ENCODE peak calls at places on chromosome 17, in nine cellular contexts. K is fibroblast of villous mesenchyme, V is HCT116, N is fibroblast of pulmonary artery, H is choroid plexus epithelial cell, A is lower lobe of right lung, Z is mammary epithelial cell, E is IMR-90, W is GM13976. S is an unnamed sample.

GRCh38 chr17:58279736-58280479 is 827 bp downstream of the MPO start:
- DNase-seq in K (no peak), V (no peak), N (no peak), H (no peak), A (peak), Z (no peak), E (no peak), W (peak), S (no peak)

GRCh38 chr17:14859521-14859920 is 405.6 kb downstream of the PMP22 start:
- DNase-seq in K (peak), V (no peak), N (no peak), H (peak), A (no peak), Z (no peak), E (peak), W (no peak), S (no peak)

GRCh38 chr17:48127371-48128051 is 19.9 kb downstream of the SNX11 start:
- DNase-seq in K (no peak), V (peak), N (peak), H (no peak), A (no peak), Z (peak), E (no peak), W (peak), S (peak)

GRCh38 chr17:51147641-51148040 is 5.7 kb upstream of the NME1 start:
- DNase-seq in K (peak), V (no peak), N (no peak), H (no peak), A (no peak), Z (peak), E (peak), W (no peak), S (no peak)

GRCh38 chr17:80663783-80664206 is 119.2 kb downstream of the RPTOR start:
- DNase-seq in K (peak), V (no peak), N (peak), H (no peak), A (peak), Z (no peak), E (peak), W (no peak), S (no peak)

GRCh38 chr17:78924481-78925151 is 571 bp downstream of the TIMP2 start:
- DNase-seq in K (no peak), V (no peak), N (no peak), H (no peak), A (no peak), Z (no peak), E (no peak), W (no peak), S (no peak)

GRCh38 chr17:58107306-58107705 is 24.1 kb downstream of the DYNLL2 start:
- DNase-seq in K (no peak), V (no peak), N (no peak), H (no peak), A (no peak), Z (no peak), E (no peak), W (no peak), S (no peak)

GRCh38 chr17:81400154-81400938 is 5.1 kb downstream of the BAHCC1 start:
- DNase-seq in K (peak), V (no peak), N (peak), H (peak), A (peak), Z (peak), E (peak), W (no peak), S (no peak)

GRCh38 chr17:82859431-82860403 is 19.9 kb upstream of the ZNF750 start:
- DNase-seq in K (peak), V (peak), N (peak), H (peak), A (peak), Z (no peak), E (peak), W (peak), S (peak)

GRCh38 chr17:31144427-31144826 is 49.6 kb downstream of the NF1 start:
- DNase-seq in K (no peak), V (no peak), N (no peak), H (no peak), A (no peak), Z (no peak), E (no peak), W (no peak), S (no peak)

GRCh38 chr17:31320791-31321190 is 631 bp downstream of the EVI2A start:
- DNase-seq in K (peak), V (no peak), N (peak), H (peak), A (no peak), Z (no peak), E (peak), W (no peak), S (no peak)

GRCh38 chr17:34581446-34582184 is 2.2 kb downstream of the TMEM132E start:
- DNase-seq in K (no peak), V (no peak), N (no peak), H (no peak), A (no peak), Z (no peak), E (no peak), W (no peak), S (no peak)

GRCh38 chr17:58271532-58271931 is 9.2 kb downstream of the MPO start:
- DNase-seq in K (no peak), V (no peak), N (no peak), H (no peak), A (no peak), Z (no peak), E (no peak), W (no peak), S (no peak)

GRCh38 chr17:49987681-49988441 is 7.2 kb downstream of the DLX3 start:
- DNase-seq in K (no peak), V (no peak), N (no peak), H (no peak), A (no peak), Z (peak), E (no peak), W (no peak), S (no peak)

GRCh38 chr17:61411944-61412859 is 12.6 kb downstream of the TBX2 start:
- DNase-seq in K (peak), V (peak), N (peak), H (peak), A (peak), Z (peak), E (peak), W (peak), S (peak)

GRCh38 chr17:63519972-63520882 is 2.9 kb upstream of the KCNH6 start:
- DNase-seq in K (no peak), V (no peak), N (no peak), H (no peak), A (no peak), Z (no peak), E (no peak), W (no peak), S (no peak)

GRCh38 chr17:51079049-51079448 is 41.6 kb downstream of the SPAG9 start:
- DNase-seq in K (no peak), V (no peak), N (peak), H (peak), A (no peak), Z (peak), E (peak), W (no peak), S (no peak)

GRCh38 chr17:67248291-67248690 is 3.3 kb upstream of the HELZ start:
- DNase-seq in K (no peak), V (no peak), N (no peak), H (no peak), A (no peak), Z (peak), E (no peak), W (no peak), S (no peak)

GRCh38 chr17:40415390-40415789 is 2.3 kb downstream of the TOP2A start:
- DNase-seq in K (peak), V (no peak), N (peak), H (peak), A (no peak), Z (peak), E (peak), W (peak), S (peak)

GRCh38 chr17:39605492-39606433 is 2.0 kb downstream of the NEUROD2 start:
- DNase-seq in K (no peak), V (no peak), N (no peak), H (no peak), A (no peak), Z (peak), E (no peak), W (no peak), S (no peak)

GRCh38 chr17:7857724-7858486 is at the start of gene CYB5D1:
- DNase-seq in K (peak), V (peak), N (peak), H (peak), A (peak), Z (peak), E (peak), W (peak), S (peak)

GRCh38 chr17:7856840-7857723 is at the start of gene NAA38:
- DNase-seq in K (peak), V (peak), N (peak), H (peak), A (peak), Z (peak), E (peak), W (peak), S (peak)

GRCh38 chr17:7856081-7856791 is 1.1 kb downstream of the NAA38 start:
- DNase-seq in K (no peak), V (no peak), N (peak), H (peak), A (peak), Z (no peak), E (no peak), W (no peak), S (no peak)

GRCh38 chr17:7859028-7859427 is 1.2 kb downstream of the CYB5D1 start:
- DNase-seq in K (no peak), V (no peak), N (no peak), H (no peak), A (no peak), Z (no peak), E (no peak), W (no peak), S (no peak)

DNA sequence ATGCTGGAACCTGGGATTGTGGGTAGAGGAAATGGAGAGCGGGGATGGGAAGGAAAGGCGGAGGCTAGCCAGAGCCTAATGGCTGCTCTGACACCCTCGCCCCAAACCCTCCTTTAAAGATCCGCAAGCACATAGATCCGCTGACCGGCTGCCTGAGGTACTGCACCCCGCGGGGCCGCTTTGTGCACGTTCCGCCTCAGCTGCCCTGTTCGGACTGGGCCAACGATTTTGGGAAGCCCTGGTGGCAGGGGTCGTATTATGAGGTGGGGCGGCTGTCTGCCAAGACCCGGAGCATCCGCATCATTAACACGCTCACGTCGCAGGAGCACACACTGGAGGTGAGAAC is 657 bp downstream of the CYB5D1 start:
- DNase-seq in K (peak), V (no peak), N (peak), H (peak), A (peak), Z (no peak), E (peak), W (no peak), S (peak)
- TF ChIP-seq CTCF in K (peak), V (peak), N (peak), H (peak), A (peak), Z (peak), E (peak), W (peak), S (peak)

GRCh38 chr17:75476274-75476673 is 19.8 kb downstream of the TMEM94 start:
- DNase-seq in K (peak), V (no peak), N (peak), H (peak), A (no peak), Z (no peak), E (peak), W (no peak), S (no peak)

GRCh38 chr17:75475851-75476250 is 19.4 kb downstream of the TMEM94 start:
- DNase-seq in K (no peak), V (no peak), N (peak), H (no peak), A (no peak), Z (no peak), E (peak), W (no peak), S (no peak)

GRCh38 chr17:75478508-75478907 is 22.1 kb downstream of the TMEM94 start:
- DNase-seq in K (peak), V (no peak), N (no peak), H (peak), A (no peak), Z (no peak), E (peak), W (no peak), S (no peak)

GRCh38 chr17:75476752-75477492 is 20.5 kb downstream of the TMEM94 start:
- DNase-seq in K (no peak), V (no peak), N (no peak), H (no peak), A (no peak), Z (no peak), E (no peak), W (no peak), S (no peak)

GRCh38 chr17:75477493-75477862 is 21.0 kb downstream of the TMEM94 start:
- DNase-seq in K (no peak), V (no peak), N (no peak), H (no peak), A (no peak), Z (no peak), E (no peak), W (no peak), S (no peak)
- TF ChIP-seq CTCF in K (no peak), V (no peak), N (no peak), H (no peak), A (no peak), Z (no peak), E (no peak), W (no peak), S (no peak)

GRCh38 chr17:13813347-13814240 is 211.9 kb upstream of the HS3ST3A1 start:
- DNase-seq in K (peak), V (no peak), N (peak), H (no peak), A (no peak), Z (no peak), E (no peak), W (no peak), S (no peak)
- TF ChIP-seq CTCF in K (no peak), V (no peak), N (no peak), H (no peak), A (no peak), Z (no peak), E (no peak), W (no peak), S (no peak)

DNA sequence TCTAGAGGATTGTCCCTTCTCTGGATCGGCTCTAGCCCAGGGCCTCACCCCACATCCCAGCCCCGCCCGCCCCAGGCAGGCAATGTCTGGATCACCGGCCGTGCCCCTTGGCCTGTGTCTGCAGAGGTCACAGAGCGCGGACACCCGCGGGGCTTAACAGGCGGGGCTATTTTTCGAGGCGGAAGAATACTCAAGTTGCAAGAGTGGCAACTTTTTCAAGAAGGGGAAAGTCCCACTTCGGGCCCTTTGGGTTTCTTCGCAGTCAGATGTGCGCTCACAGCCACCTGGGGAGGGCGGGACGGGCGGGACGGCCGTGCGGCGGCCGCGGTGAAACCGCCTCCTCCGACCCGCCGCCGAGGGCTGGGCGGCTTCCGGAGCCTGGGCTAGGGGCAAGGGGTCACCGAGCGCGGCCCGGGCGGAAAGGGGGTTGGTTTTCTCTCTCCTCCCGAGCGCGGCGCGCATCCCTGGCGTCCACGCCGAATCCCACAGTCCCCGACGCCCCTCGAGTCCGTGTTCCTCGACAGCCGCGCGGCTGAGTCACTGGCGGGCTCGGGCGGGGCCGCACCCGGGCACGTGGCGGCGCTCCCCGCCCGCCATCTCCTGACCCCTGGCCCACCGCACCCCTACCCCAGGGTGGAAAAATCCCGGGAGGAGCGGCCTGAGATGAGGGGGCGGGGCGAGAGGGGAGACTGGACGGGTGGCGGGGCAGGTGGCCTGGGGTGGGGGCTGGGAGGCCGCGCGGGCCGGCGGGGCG is 1.2 kb upstream of the PFN1 start:
- DNase-seq in K (peak), V (peak), N (peak), H (peak), A (peak), Z (peak), E (peak), W (peak), S (peak)
- TF ChIP-seq CTCF in K (no peak), V (no peak), N (no peak), H (no peak), A (no peak), Z (no peak), E (no peak), W (no peak), S (no peak)

GRCh38 chr17:77822302-77823030 is 136.0 kb upstream of the TNRC6C start:
- DNase-seq in K (no peak), V (no peak), N (peak), H (no peak), A (peak), Z (no peak), E (no peak), W (no peak), S (no peak)

GRCh38 chr17:77824102-77824779 is 134.3 kb upstream of the TNRC6C start:
- DNase-seq in K (no peak), V (no peak), N (no peak), H (no peak), A (peak), Z (no peak), E (no peak), W (no peak), S (no peak)

GRCh38 chr17:77817953-77818352 is 140.6 kb upstream of the TNRC6C start:
- DNase-seq in K (no peak), V (no peak), N (no peak), H (no peak), A (no peak), Z (no peak), E (no peak), W (no peak), S (no peak)

GRCh38 chr17:77819497-77819896 is 139.0 kb upstream of the TNRC6C start:
- DNase-seq in K (no peak), V (no peak), N (no peak), H (no peak), A (no peak), Z (no peak), E (no peak), W (no peak), S (no peak)

DNA sequence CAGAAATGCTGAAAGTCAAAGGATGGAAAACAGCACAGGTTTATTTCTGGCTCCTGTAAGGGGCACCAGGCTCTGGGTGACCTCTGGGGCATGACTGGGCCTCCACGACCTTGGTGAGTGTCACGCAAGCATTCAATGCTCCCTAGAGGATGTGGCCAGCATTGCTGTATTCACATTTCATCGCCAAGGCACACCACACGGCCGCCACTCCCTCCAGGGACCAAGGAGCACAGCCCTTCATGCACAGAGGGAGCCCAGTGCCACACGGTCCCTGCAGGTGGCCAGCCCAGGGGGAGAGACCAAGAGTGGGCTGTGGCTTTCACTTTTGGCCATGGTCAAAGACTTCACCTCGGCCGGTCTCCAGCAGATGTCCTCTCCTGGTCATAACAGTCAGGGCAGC is 137.4 kb upstream of the TNRC6C start:
- DNase-seq in K (no peak), V (no peak), N (no peak), H (no peak), A (peak), Z (no peak), E (no peak), W (no peak), S (no peak)
- TF ChIP-seq CTCF in K (no peak), V (no peak), N (no peak), H (no peak), A (no peak), Z (no peak), E (no peak), W (no peak), S (no peak)

DNA sequence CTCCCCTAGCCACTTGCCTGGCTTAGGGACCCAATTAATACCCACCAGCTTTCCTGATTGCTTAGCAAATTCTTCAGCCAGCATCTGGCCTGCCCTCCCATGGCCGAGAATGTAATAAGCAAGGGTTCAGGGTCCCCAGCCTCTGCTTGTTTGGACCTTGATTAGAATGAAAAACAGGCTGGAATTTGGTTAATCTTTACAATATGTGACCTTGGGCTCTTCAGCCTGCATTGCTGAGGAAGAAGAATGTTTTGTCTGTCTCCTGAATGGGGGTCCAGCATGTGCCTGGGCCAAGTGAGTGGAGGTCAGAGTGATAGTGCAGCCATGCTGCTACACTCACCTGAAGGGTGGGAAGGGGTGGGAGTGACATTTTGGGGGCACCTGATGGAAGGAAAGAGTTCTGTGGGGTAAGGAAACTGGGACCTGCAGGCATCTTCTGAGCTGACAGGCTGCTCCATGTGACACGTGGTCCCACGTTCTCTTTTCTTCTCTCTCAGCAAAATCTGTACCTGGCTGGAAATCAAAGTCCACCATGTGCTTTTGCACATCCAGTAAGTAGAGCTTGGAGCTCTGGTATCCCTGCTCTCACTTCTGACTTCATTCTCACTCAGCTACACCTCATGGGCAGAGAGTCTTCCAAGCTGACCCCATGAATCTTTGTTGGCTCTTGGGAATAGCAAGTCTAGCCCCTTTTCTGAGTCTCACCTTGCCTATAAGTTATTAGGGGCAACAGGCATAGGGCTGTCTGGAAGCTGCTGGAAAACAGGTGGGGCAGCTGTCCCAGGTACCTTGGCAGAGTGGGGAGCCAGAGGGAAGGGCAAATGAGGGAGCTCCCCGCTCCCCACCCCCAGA is 5.3 kb downstream of the TMEM106A start:
- DNase-seq in K (no peak), V (no peak), N (no peak), H (no peak), A (no peak), Z (no peak), E (no peak), W (no peak), S (no peak)
- TF ChIP-seq CTCF in K (no peak), V (no peak), N (no peak), H (no peak), A (no peak), Z (no peak), E (no peak), W (no peak), S (no peak)

S was measured in PC-9.